ENCODE peak calls at places on chromosomes 2 and 18, in six cellular contexts. J is H7; G is putamen; K is stimulated activated CD8-positive, alpha-beta memory T cell treated with anti-CD3 and anti-CD28 coated beads, Interleukin-4, amount 100 ng/mL, for 1 hour; O is NCI-H510A treated with DMSO at 0.1 percent for 48 hours; T is omental fat pad. Z is an unnamed sample.

GRCh38 chr2:130349174-130349573 is 6.5 kb downstream of the IMP4 start:
- DNase-seq in O (no peak), K (no peak), J (no peak), G (no peak), T (no peak), Z (no peak)

GRCh38 chr18:292271-292670 is 24.4 kb upstream of the THOC1 start:
- DNase-seq in G (no peak), T (no peak), O (no peak), J (no peak), K (no peak), Z (no peak)

GRCh38 chr2:18455256-18455862 is 105.1 kb downstream of the RDH14 start:
- DNase-seq in T (no peak), G (no peak), O (no peak), K (no peak), J (peak; percentile 6), Z (peak; percentile 58)

GRCh38 chr2:73532381-73532780 is 109.8 kb downstream of the NAT8 start:
- DNase-seq in G (no peak), O (no peak), J (no peak), K (no peak), T (no peak), Z (no peak)

GRCh38 chr2:158045362-158045761 is 56.3 kb upstream of the UPP2 start:
- DNase-seq in G (no peak), J (peak; percentile 45), T (no peak), O (no peak), K (no peak), Z (no peak)

GRCh38 chr2:237774811-237775553 is 23.6 kb upstream of the RBM44 start:
- DNase-seq in J (peak; percentile 80), O (peak; percentile 79), T (no peak), K (no peak), G (peak; percentile 4), Z (peak; percentile 58)

GRCh38 chr2:28155627-28156026 is 237.0 kb upstream of the FOSL2 start:
- DNase-seq in G (no peak), K (no peak), T (no peak), O (peak; percentile 35), J (peak; percentile 48), Z (peak; percentile 27)

GRCh38 chr2:237662671-237663093 is 35.3 kb downstream of the LRRFIP1 start:
- DNase-seq in K (no peak), T (peak; percentile 81), O (peak; percentile 87), G (no peak), J (peak; percentile 83), Z (peak; percentile 92)

GRCh38 chr2:239108459-239108858 is 260.6 kb downstream of the TWIST2 start:
- DNase-seq in T (no peak), O (no peak), G (no peak), K (no peak), J (no peak), Z (no peak)

GRCh38 chr2:27431395-27431794 is 3.0 kb downstream of the NRBP1 start:
- DNase-seq in K (no peak), T (no peak), G (no peak), J (no peak), O (no peak), Z (peak; percentile 85)

GRCh38 chr2:16176971-16177480 is 236.7 kb downstream of the MYCN start:
- DNase-seq in K (no peak), J (no peak), G (no peak), O (no peak), T (no peak), Z (no peak)

GRCh38 chr18:71529708-71530303 is 1014.3 kb downstream of the CBLN2 start:
- DNase-seq in G (no peak), O (no peak), K (no peak), J (no peak), T (no peak), Z (no peak)

GRCh38 chr2:113167115-113167932 is 6.4 kb upstream of the PSD4 start:
- DNase-seq in G (no peak), J (peak; percentile 25), T (no peak), K (no peak), O (peak; percentile 85), Z (peak; percentile 9)

GRCh38 chr2:37459095-37459981 is 114.9 kb downstream of the QPCT start:
- DNase-seq in K (no peak), J (no peak), T (no peak), G (no peak), O (no peak), Z (peak; percentile 47)